ENCODE peak calls at places on chromosomes 5 and 9, in nine cellular contexts. One of them, this sample, is unnamed.

GRCh38 chr5:36573441-36573840 is 33.0 kb upstream of the SLC1A3 start:
- DNase-seq in tibial artery: no peak
- DNase-seq in BE2C: no peak
- DNase-seq in astrocyte of the spinal cord: peak
- DNase-seq in lung: no peak
- DNase-seq in heart right ventricle: no peak
- DNase-seq in spleen: no peak
- DNase-seq in left ventricle myocardium inferior: no peak
- DNase-seq in adrenal gland: no peak
- DNase-seq in this sample: no peak

GRCh38 chr9:97437151-97437550 is 25.3 kb downstream of the TDRD7 start:
- DNase-seq in tibial artery: no peak
- DNase-seq in BE2C: no peak
- DNase-seq in astrocyte of the spinal cord: no peak
- DNase-seq in lung: no peak
- DNase-seq in heart right ventricle: no peak
- DNase-seq in spleen: no peak
- DNase-seq in left ventricle myocardium inferior: no peak
- DNase-seq in adrenal gland: no peak
- DNase-seq in this sample: no peak

GRCh38 chr5:122612901-122613300 is 162.0 kb upstream of the SNX2 start:
- DNase-seq in tibial artery: no peak
- DNase-seq in BE2C: no peak
- DNase-seq in astrocyte of the spinal cord: no peak
- DNase-seq in lung: no peak
- DNase-seq in heart right ventricle: no peak
- DNase-seq in spleen: no peak
- DNase-seq in left ventricle myocardium inferior: no peak
- DNase-seq in adrenal gland: no peak
- DNase-seq in this sample: no peak

GRCh38 chr5:121029536-121030245 is 565.6 kb downstream of the PRR16 start:
- DNase-seq in tibial artery: no peak
- DNase-seq in BE2C: no peak
- DNase-seq in astrocyte of the spinal cord: no peak
- DNase-seq in lung: no peak
- DNase-seq in heart right ventricle: no peak
- DNase-seq in spleen: no peak
- DNase-seq in left ventricle myocardium inferior: no peak
- DNase-seq in adrenal gland: no peak
- DNase-seq in this sample: no peak

GRCh38 chr9:35729101-35729500 is 2.9 kb downstream of the TLN1 start:
- DNase-seq in tibial artery: no peak
- DNase-seq in BE2C: no peak
- DNase-seq in astrocyte of the spinal cord: no peak
- DNase-seq in lung: no peak
- DNase-seq in heart right ventricle: no peak
- DNase-seq in spleen: no peak
- DNase-seq in left ventricle myocardium inferior: no peak
- DNase-seq in adrenal gland: no peak
- DNase-seq in this sample: no peak

GRCh38 chr9:113620377-113621161 is 157.0 kb downstream of the RGS3 start:
- DNase-seq in tibial artery: peak
- DNase-seq in BE2C: peak
- DNase-seq in astrocyte of the spinal cord: peak
- DNase-seq in lung: peak
- DNase-seq in heart right ventricle: peak
- DNase-seq in spleen: peak
- DNase-seq in left ventricle myocardium inferior: peak
- DNase-seq in adrenal gland: peak
- DNase-seq in this sample: peak

GRCh38 chr5:83721878-83722779 is 1.5 kb upstream of the HAPLN1 start:
- DNase-seq in tibial artery: peak
- DNase-seq in BE2C: peak
- DNase-seq in astrocyte of the spinal cord: peak
- DNase-seq in lung: no peak
- DNase-seq in heart right ventricle: peak
- DNase-seq in spleen: peak
- DNase-seq in left ventricle myocardium inferior: peak
- DNase-seq in adrenal gland: peak
- DNase-seq in this sample: peak

GRCh38 chr9:136978073-136978864 is 965 bp downstream of the PTGDS start:
- DNase-seq in tibial artery: peak
- DNase-seq in BE2C: peak
- DNase-seq in astrocyte of the spinal cord: peak
- DNase-seq in lung: peak
- DNase-seq in heart right ventricle: peak
- DNase-seq in spleen: peak
- DNase-seq in left ventricle myocardium inferior: peak
- DNase-seq in adrenal gland: peak
- DNase-seq in this sample: no peak

GRCh38 chr5:125725686-125726085 is 697.5 kb upstream of the GRAMD2B start:
- DNase-seq in tibial artery: no peak
- DNase-seq in BE2C: no peak
- DNase-seq in astrocyte of the spinal cord: no peak
- DNase-seq in lung: no peak
- DNase-seq in heart right ventricle: no peak
- DNase-seq in spleen: no peak
- DNase-seq in left ventricle myocardium inferior: no peak
- DNase-seq in adrenal gland: no peak
- DNase-seq in this sample: no peak

GRCh38 chr5:158977642-158978041 is 122.1 kb downstream of the EBF1 start:
- DNase-seq in tibial artery: no peak
- DNase-seq in BE2C: no peak
- DNase-seq in astrocyte of the spinal cord: peak
- DNase-seq in lung: no peak
- DNase-seq in heart right ventricle: no peak
- DNase-seq in spleen: no peak
- DNase-seq in left ventricle myocardium inferior: no peak
- DNase-seq in adrenal gland: no peak
- DNase-seq in this sample: no peak

GRCh38 chr5:14914193-14914592 is 42.6 kb upstream of the ANKH start:
- DNase-seq in tibial artery: no peak
- DNase-seq in BE2C: no peak
- DNase-seq in astrocyte of the spinal cord: no peak
- DNase-seq in lung: no peak
- DNase-seq in heart right ventricle: no peak
- DNase-seq in spleen: no peak
- DNase-seq in left ventricle myocardium inferior: no peak
- DNase-seq in adrenal gland: no peak
- DNase-seq in this sample: no peak

GRCh38 chr5:147701468-147701867 is 81.1 kb downstream of the JAKMIP2 start:
- DNase-seq in tibial artery: no peak
- DNase-seq in BE2C: no peak
- DNase-seq in astrocyte of the spinal cord: no peak
- DNase-seq in lung: no peak
- DNase-seq in heart right ventricle: no peak
- DNase-seq in spleen: no peak
- DNase-seq in left ventricle myocardium inferior: no peak
- DNase-seq in adrenal gland: no peak
- DNase-seq in this sample: no peak

GRCh38 chr5:147708708-147709107 is 73.8 kb downstream of the JAKMIP2 start:
- DNase-seq in tibial artery: no peak
- DNase-seq in BE2C: no peak
- DNase-seq in astrocyte of the spinal cord: no peak
- DNase-seq in lung: no peak
- DNase-seq in heart right ventricle: no peak
- DNase-seq in spleen: no peak
- DNase-seq in left ventricle myocardium inferior: no peak
- DNase-seq in adrenal gland: no peak
- DNase-seq in this sample: no peak

GRCh38 chr5:147699496-147700088 is 82.9 kb downstream of the JAKMIP2 start:
- DNase-seq in tibial artery: no peak
- DNase-seq in BE2C: no peak
- DNase-seq in astrocyte of the spinal cord: no peak
- DNase-seq in lung: no peak
- DNase-seq in heart right ventricle: no peak
- DNase-seq in spleen: no peak
- DNase-seq in left ventricle myocardium inferior: no peak
- DNase-seq in adrenal gland: no peak
- DNase-seq in this sample: no peak

GRCh38 chr5:147704544-147704943 is 78.0 kb downstream of the JAKMIP2 start:
- DNase-seq in tibial artery: no peak
- DNase-seq in BE2C: no peak
- DNase-seq in astrocyte of the spinal cord: no peak
- DNase-seq in lung: no peak
- DNase-seq in heart right ventricle: no peak
- DNase-seq in spleen: no peak
- DNase-seq in left ventricle myocardium inferior: no peak
- DNase-seq in adrenal gland: no peak
- DNase-seq in this sample: no peak
- TF ChIP-seq CTCF in tibial artery: no peak
- TF ChIP-seq CTCF in BE2C: no peak
- TF ChIP-seq CTCF in astrocyte of the spinal cord: no peak
- TF ChIP-seq CTCF in lung: no peak
- TF ChIP-seq CTCF in heart right ventricle: no peak
- TF ChIP-seq CTCF in spleen: no peak
- TF ChIP-seq CTCF in left ventricle myocardium inferior: no peak
- TF ChIP-seq CTCF in adrenal gland: no peak
- TF ChIP-seq CTCF in this sample: no peak

GRCh38 chr5:157651011-157651611 is 1.1 kb downstream of the SOX30 start:
- DNase-seq in tibial artery: no peak
- DNase-seq in BE2C: no peak
- DNase-seq in astrocyte of the spinal cord: no peak
- DNase-seq in lung: no peak
- DNase-seq in heart right ventricle: no peak
- DNase-seq in spleen: no peak
- DNase-seq in left ventricle myocardium inferior: no peak
- DNase-seq in adrenal gland: no peak
- DNase-seq in this sample: no peak
- H3K4me3 ChIP-seq in tibial artery: peak
- H3K4me3 ChIP-seq in BE2C: no peak
- H3K4me3 ChIP-seq in astrocyte of the spinal cord: no peak
- H3K4me3 ChIP-seq in lung: no peak
- H3K4me3 ChIP-seq in heart right ventricle: peak
- H3K4me3 ChIP-seq in spleen: peak
- H3K4me3 ChIP-seq in left ventricle myocardium inferior: peak
- H3K4me3 ChIP-seq in adrenal gland: peak
- H3K4me3 ChIP-seq in this sample: peak

GRCh38 chr5:172051643-172052362 is 45.4 kb upstream of the FBXW11 start:
- DNase-seq in tibial artery: no peak
- DNase-seq in BE2C: no peak
- DNase-seq in astrocyte of the spinal cord: no peak
- DNase-seq in lung: no peak
- DNase-seq in heart right ventricle: no peak
- DNase-seq in spleen: no peak
- DNase-seq in left ventricle myocardium inferior: no peak
- DNase-seq in adrenal gland: peak
- DNase-seq in this sample: no peak

GRCh38 chr5:172055421-172055820 is 49.0 kb upstream of the FBXW11 start:
- DNase-seq in tibial artery: no peak
- DNase-seq in BE2C: no peak
- DNase-seq in astrocyte of the spinal cord: no peak
- DNase-seq in lung: no peak
- DNase-seq in heart right ventricle: no peak
- DNase-seq in spleen: no peak
- DNase-seq in left ventricle myocardium inferior: no peak
- DNase-seq in adrenal gland: peak
- DNase-seq in this sample: no peak

GRCh38 chr5:172050070-172050469 is 43.6 kb upstream of the FBXW11 start:
- DNase-seq in tibial artery: no peak
- DNase-seq in BE2C: no peak
- DNase-seq in astrocyte of the spinal cord: no peak
- DNase-seq in lung: no peak
- DNase-seq in heart right ventricle: no peak
- DNase-seq in spleen: no peak
- DNase-seq in left ventricle myocardium inferior: no peak
- DNase-seq in adrenal gland: no peak
- DNase-seq in this sample: no peak

GRCh38 chr5:172054611-172055153 is 48.2 kb upstream of the FBXW11 start:
- DNase-seq in tibial artery: no peak
- DNase-seq in BE2C: no peak
- DNase-seq in astrocyte of the spinal cord: no peak
- DNase-seq in lung: no peak
- DNase-seq in heart right ventricle: no peak
- DNase-seq in spleen: peak
- DNase-seq in left ventricle myocardium inferior: no peak
- DNase-seq in adrenal gland: peak
- DNase-seq in this sample: no peak

GRCh38 chr5:172052454-172053236 is 46.2 kb upstream of the FBXW11 start:
- DNase-seq in tibial artery: peak
- DNase-seq in BE2C: no peak
- DNase-seq in astrocyte of the spinal cord: peak
- DNase-seq in lung: no peak
- DNase-seq in heart right ventricle: peak
- DNase-seq in spleen: no peak
- DNase-seq in left ventricle myocardium inferior: peak
- DNase-seq in adrenal gland: peak
- DNase-seq in this sample: peak
- TF ChIP-seq CTCF in tibial artery: no peak
- TF ChIP-seq CTCF in BE2C: no peak
- TF ChIP-seq CTCF in astrocyte of the spinal cord: peak
- TF ChIP-seq CTCF in lung: no peak
- TF ChIP-seq CTCF in heart right ventricle: peak
- TF ChIP-seq CTCF in spleen: no peak
- TF ChIP-seq CTCF in left ventricle myocardium inferior: peak
- TF ChIP-seq CTCF in adrenal gland: no peak
- TF ChIP-seq CTCF in this sample: no peak

GRCh38 chr5:65808261-65808741 is 86.3 kb downstream of the NLN start:
- DNase-seq in tibial artery: no peak
- DNase-seq in BE2C: no peak
- DNase-seq in astrocyte of the spinal cord: peak
- DNase-seq in lung: no peak
- DNase-seq in heart right ventricle: no peak
- DNase-seq in spleen: no peak
- DNase-seq in left ventricle myocardium inferior: no peak
- DNase-seq in adrenal gland: no peak
- DNase-seq in this sample: no peak

GRCh38 chr5:65811895-65812294 is 89.9 kb downstream of the NLN start:
- DNase-seq in tibial artery: no peak
- DNase-seq in BE2C: no peak
- DNase-seq in astrocyte of the spinal cord: no peak
- DNase-seq in lung: no peak
- DNase-seq in heart right ventricle: no peak
- DNase-seq in spleen: no peak
- DNase-seq in left ventricle myocardium inferior: no peak
- DNase-seq in adrenal gland: no peak
- DNase-seq in this sample: no peak

GRCh38 chr5:65809817-65810531 is 88.0 kb downstream of the NLN start:
- DNase-seq in tibial artery: peak
- DNase-seq in BE2C: peak
- DNase-seq in astrocyte of the spinal cord: peak
- DNase-seq in lung: no peak
- DNase-seq in heart right ventricle: peak
- DNase-seq in spleen: no peak
- DNase-seq in left ventricle myocardium inferior: peak
- DNase-seq in adrenal gland: peak
- DNase-seq in this sample: no peak

GRCh38 chr5:65811004-65811403 is 89.0 kb downstream of the NLN start:
- DNase-seq in tibial artery: no peak
- DNase-seq in BE2C: no peak
- DNase-seq in astrocyte of the spinal cord: peak
- DNase-seq in lung: no peak
- DNase-seq in heart right ventricle: no peak
- DNase-seq in spleen: no peak
- DNase-seq in left ventricle myocardium inferior: no peak
- DNase-seq in adrenal gland: no peak
- DNase-seq in this sample: no peak

DNA sequence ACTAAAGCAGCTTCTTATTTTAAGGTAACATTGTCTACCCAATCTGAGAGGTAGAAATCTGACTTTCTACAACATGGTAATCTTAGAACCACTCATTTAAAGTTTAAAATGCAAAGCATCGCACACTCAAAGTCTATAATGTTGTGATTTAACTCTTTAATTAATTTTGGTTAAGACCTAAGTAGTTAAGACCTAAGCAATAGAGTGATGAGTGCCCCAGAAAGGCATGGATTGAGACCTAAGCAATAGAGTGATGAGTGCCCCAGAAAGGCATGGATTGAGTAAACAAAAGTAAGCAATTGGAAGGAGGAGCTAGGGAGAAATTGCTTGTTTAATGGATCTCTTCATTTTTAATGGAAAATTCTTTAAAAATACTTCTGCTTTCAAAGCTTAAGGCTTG is 86.8 kb downstream of the NLN start:
- DNase-seq in tibial artery: no peak
- DNase-seq in BE2C: no peak
- DNase-seq in astrocyte of the spinal cord: peak
- DNase-seq in lung: no peak
- DNase-seq in heart right ventricle: no peak
- DNase-seq in spleen: no peak
- DNase-seq in left ventricle myocardium inferior: no peak
- DNase-seq in adrenal gland: no peak
- DNase-seq in this sample: no peak
- H3K4me3 ChIP-seq in tibial artery: no peak
- H3K4me3 ChIP-seq in BE2C: no peak
- H3K4me3 ChIP-seq in astrocyte of the spinal cord: no peak
- H3K4me3 ChIP-seq in lung: no peak
- H3K4me3 ChIP-seq in heart right ventricle: no peak
- H3K4me3 ChIP-seq in spleen: no peak
- H3K4me3 ChIP-seq in left ventricle myocardium inferior: no peak
- H3K4me3 ChIP-seq in adrenal gland: no peak
- H3K4me3 ChIP-seq in this sample: no peak

This sample was measured in sigmoid colon.